ENCODE peak calls at places on chromosomes 2 and 18, in four cellular contexts. H is psoas muscle, Y is uterus, G is tibial nerve. B is an unnamed sample.

GRCh38 chr2:102915128-102915527 is 153.3 kb downstream of the TMEM182 start:
- DNase-seq in H (no peak), Y (no peak), G (no peak), B (no peak)

GRCh38 chr2:64730551-64731305 is 77.0 kb upstream of the SERTAD2 start:
- DNase-seq in G (peak), Y (peak), H (peak), B (peak)

GRCh38 chr2:215920244-215921100 is 92.9 kb downstream of the MREG start:
- DNase-seq in G (peak), H (peak), Y (peak), B (peak)

GRCh38 chr2:176518823-176519222 is 249.6 kb downstream of the MTX2 start:
- DNase-seq in Y (no peak), H (no peak), G (no peak), B (no peak)

GRCh38 chr2:50401772-50402653 is 629.9 kb downstream of the NRXN1 start:
- DNase-seq in G (peak), H (no peak), Y (no peak), B (no peak)

GRCh38 chr2:99850076-99850710 is 292.2 kb downstream of the AFF3 start:
- DNase-seq in G (no peak), H (no peak), Y (no peak), B (no peak)

GRCh38 chr2:127482031-127482430 is 44.3 kb downstream of the IWS1 start:
- DNase-seq in H (no peak), Y (no peak), G (no peak), B (no peak)

GRCh38 chr2:101974663-101975062 is 17.1 kb upstream of the IL1R2 start:
- DNase-seq in Y (peak), G (no peak), H (no peak), B (no peak)

GRCh38 chr2:32732912-32733472 is 105.1 kb downstream of the TTC27 start:
- DNase-seq in G (no peak), H (no peak), Y (no peak), B (no peak)

GRCh38 chr2:67137699-67138098 is 259.4 kb upstream of the ETAA1 start:
- DNase-seq in G (no peak), Y (no peak), H (no peak), B (no peak)

DNA sequence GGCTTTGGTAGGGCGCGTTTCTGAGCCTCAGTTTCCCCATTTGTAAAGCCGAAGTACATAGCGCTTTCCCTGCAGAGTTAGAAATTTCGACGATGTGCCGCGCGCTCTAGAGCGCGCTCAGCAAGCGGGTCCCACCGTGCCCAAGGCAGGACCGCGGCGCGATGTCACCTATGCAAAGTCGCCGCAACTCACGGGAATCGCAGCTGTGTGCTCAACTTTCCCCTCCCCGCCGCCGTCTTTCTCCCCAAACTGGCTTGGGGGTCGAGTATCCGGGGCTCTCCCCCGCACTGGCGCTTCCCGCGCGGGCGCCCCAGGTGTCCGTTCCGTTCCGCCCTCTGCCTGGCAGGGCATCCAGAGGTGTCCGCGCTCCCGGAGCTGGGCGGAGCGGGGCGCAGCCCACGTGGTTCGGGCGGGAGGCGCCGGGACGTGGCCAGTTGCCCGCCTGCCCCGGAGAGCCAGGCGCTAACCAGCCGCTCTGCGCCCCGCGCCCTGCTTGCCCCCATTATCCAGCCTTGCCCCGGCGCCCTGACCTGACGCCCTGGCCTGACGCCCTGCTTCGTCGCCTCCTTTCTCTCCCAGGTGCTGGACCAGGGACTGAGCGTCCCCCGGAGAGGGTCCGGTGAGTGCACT is at the start of gene MLPH:
- DNase-seq in Y (peak), G (no peak), H (peak), B (no peak)
- H3K27ac ChIP-seq in Y (peak), G (peak), H (no peak), B (peak)

GRCh38 chr2:108382196-108382595 is 4.4 kb downstream of the SULT1C4 start:
- DNase-seq in Y (no peak), H (no peak), G (no peak), B (no peak)
- H3K27ac ChIP-seq in Y (no peak), H (no peak), G (no peak), B (no peak)

DNA sequence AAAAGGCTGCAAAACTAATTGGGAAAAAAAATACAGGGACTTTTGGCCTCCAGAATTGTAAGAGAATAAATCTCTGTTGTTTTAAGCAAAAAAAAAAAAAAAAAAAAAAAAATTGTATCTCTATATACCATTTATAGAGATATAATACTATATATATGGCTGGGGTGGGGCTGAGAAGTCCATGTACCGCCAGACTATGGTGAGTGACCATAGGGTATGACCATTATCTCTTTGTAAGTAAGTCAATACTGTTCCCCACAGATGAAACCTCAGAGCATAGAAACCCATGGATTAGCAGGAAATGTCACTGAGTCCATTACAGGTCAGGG is 117.1 kb upstream of the MCFD2 start:
- DNase-seq in G (no peak), H (no peak), Y (no peak), B (no peak)
- H3K27ac ChIP-seq in G (peak), H (peak), Y (peak), B (peak)

DNA sequence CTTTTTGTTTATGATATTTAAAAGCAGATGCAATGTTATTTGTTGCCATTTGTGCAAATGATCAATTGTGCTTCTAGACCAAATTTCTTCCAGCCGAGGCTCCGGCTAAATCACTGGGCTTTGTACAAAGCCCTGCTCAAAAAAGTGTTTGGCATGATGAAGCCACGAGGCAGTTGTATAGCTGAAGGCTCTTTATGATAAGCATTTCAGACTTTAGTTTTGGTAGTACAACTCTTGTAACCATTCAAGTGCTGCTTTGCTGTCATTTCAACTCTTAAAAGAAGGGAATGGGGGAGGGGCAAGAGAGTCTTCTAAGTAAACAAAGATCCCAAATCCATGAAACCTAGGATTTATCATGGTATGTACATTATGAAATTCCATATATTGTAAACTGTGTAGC is 3.3 kb upstream of the ZNF532 start:
- DNase-seq in G (no peak), H (no peak), Y (no peak), B (no peak)
- H3K27ac ChIP-seq in G (peak), H (peak), Y (peak), B (peak)

DNA sequence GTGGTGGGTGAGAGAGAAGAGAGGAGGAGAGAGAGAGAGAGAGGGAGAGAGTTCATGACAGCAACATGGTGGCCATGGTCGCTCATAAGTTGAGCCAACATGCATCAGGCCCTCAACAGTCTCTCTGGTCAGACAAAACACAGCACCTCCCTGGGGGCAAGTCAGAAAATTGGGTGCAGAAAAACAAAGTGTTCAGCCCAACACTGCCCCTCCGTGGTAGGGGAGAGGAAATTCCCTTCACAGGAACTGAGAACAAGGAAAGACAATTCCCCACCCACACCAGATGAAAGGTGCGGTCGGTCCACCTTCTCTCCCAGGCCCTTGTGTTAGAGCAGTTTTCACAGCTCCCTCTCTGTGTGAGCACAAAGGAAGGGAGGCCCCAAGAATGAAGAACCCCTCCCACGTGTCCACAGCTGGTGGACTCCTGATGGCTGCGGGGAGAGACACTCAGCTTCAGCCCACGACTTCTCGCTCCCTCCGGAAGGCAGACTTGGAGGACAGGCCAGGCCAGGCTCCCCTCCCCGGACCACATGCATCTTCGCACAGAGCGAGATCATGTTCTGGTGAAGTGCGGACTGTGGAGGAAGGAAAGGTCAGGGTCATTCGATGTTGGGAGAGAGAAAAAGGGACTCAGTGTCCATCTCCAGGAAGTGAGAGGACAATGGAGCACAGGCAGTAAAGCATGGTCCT is 181.7 kb downstream of the ANAPC1 start:
- DNase-seq in H (peak), Y (no peak), G (no peak), B (no peak)
- H3K27ac ChIP-seq in H (peak), Y (no peak), G (no peak), B (no peak)

B was measured in right atrium auricular region.